ENCODE peak calls at places on chromosome 16, in six cellular contexts. G is CD4-positive, CD25-positive, alpha-beta regulatory T cell; P is HL-60; D is epithelial cell of prostate; H is activated CD4-positive, alpha-beta T cell treated with anti-CD3 and anti-CD28 coated beads, Interleukin-2, amount 50 U/mL, for 1 hour; V is HAP-1. W is an unnamed sample.

GRCh38 chr16:19436540-19436939 is 18.9 kb downstream of the TMC5 start:
- DNase-seq in P (no peak), G (no peak), D (no peak), H (no peak), V (no peak), W (no peak)

GRCh38 chr16:5510819-5511370 is 413.3 kb upstream of the EEF2KMT start:
- DNase-seq in G (no peak), D (no peak), H (no peak), V (no peak), P (no peak), W (no peak)

GRCh38 chr16:87016636-87017035 is 300.6 kb downstream of the C16orf95 start:
- DNase-seq in G (no peak), H (no peak), V (no peak), P (no peak), D (no peak), W (no peak)

GRCh38 chr16:68707341-68708152 is 29.5 kb upstream of the CDH1 start:
- DNase-seq in G (no peak), D (peak), H (no peak), P (no peak), V (peak), W (no peak)

GRCh38 chr16:57629516-57630401 is 1.3 kb downstream of the ADGRG1 start:
- DNase-seq in H (no peak), D (no peak), G (no peak), P (no peak), V (no peak), W (no peak)

GRCh38 chr16:67529639-67530012 is 997 bp downstream of the RIPOR1 start:
- DNase-seq in D (no peak), P (no peak), H (no peak), G (no peak), V (peak), W (no peak)

GRCh38 chr16:6753553-6753952 is 579.1 kb upstream of the RBFOX1 start:
- DNase-seq in P (no peak), H (no peak), G (no peak), D (no peak), V (no peak), W (no peak)

GRCh38 chr16:53492499-53492898 is 10.5 kb downstream of the AKTIP start:
- DNase-seq in D (no peak), P (no peak), G (no peak), V (no peak), H (no peak), W (no peak)

GRCh38 chr16:64991011-64991410 is 130.9 kb downstream of the CDH11 start:
- DNase-seq in G (no peak), D (no peak), V (no peak), H (no peak), P (no peak), W (no peak)

GRCh38 chr16:31043898-31044481 is 10.6 kb downstream of the STX4 start:
- DNase-seq in H (no peak), V (no peak), D (no peak), P (no peak), G (no peak), W (no peak)

GRCh38 chr16:12162586-12162985 is 186.1 kb downstream of the SNX29 start:
- DNase-seq in D (no peak), V (no peak), G (no peak), H (no peak), P (no peak), W (no peak)

GRCh38 chr16:6573577-6573976 is 759.1 kb upstream of the RBFOX1 start:
- DNase-seq in D (no peak), V (no peak), G (no peak), H (no peak), P (no peak), W (no peak)

GRCh38 chr16:13138528-13138927 is 237.1 kb downstream of the SHISA9 start:
- DNase-seq in V (no peak), D (no peak), G (no peak), H (no peak), P (no peak), W (no peak)

GRCh38 chr16:23354246-23354645 is 52.1 kb downstream of the SCNN1B start:
- DNase-seq in V (no peak), H (no peak), D (no peak), P (no peak), G (no peak), W (no peak)

GRCh38 chr16:86874141-86874540 is 295.8 kb downstream of the FOXL1 start:
- DNase-seq in P (no peak), V (peak), D (no peak), H (no peak), G (no peak), W (no peak)

GRCh38 chr16:3754772-3755171 is 37.4 kb upstream of the TRAP1 start:
- DNase-seq in H (no peak), G (no peak), V (no peak), P (no peak), D (no peak), W (no peak)

GRCh38 chr16:30519120-30520049 is 7.0 kb downstream of the ZNF768 start:
- DNase-seq in H (no peak), P (no peak), D (no peak), V (no peak), G (no peak), W (no peak)

GRCh38 chr16:52603015-52603414 is 56.1 kb upstream of the TOX3 start:
- DNase-seq in H (no peak), G (no peak), D (no peak), V (no peak), P (no peak), W (no peak)

GRCh38 chr16:66441586-66442375 is 14.7 kb downstream of the BEAN1 start:
- DNase-seq in H (no peak), G (no peak), P (no peak), V (no peak), D (no peak), W (no peak)

GRCh38 chr16:1427473-1428461 is 3.1 kb upstream of the PERCC1 start:
- DNase-seq in P (no peak), H (no peak), V (no peak), G (no peak), D (no peak), W (no peak)

GRCh38 chr16:50298075-50298460 is 31.7 kb downstream of the ADCY7 start:
- DNase-seq in G (no peak), V (no peak), H (no peak), P (no peak), D (no peak), W (no peak)

GRCh38 chr16:69166221-69166833 is 20.6 kb upstream of the SNTB2 start:
- DNase-seq in H (peak), G (no peak), D (no peak), V (no peak), P (no peak), W (no peak)

GRCh38 chr16:21952040-21952792 is 945 bp upstream of the UQCRC2 start:
- DNase-seq in D (peak), P (peak), H (peak), V (peak), G (peak), W (peak)

GRCh38 chr16:66420396-66420795 is 6.7 kb upstream of the BEAN1 start:
- DNase-seq in G (no peak), V (no peak), D (no peak), H (no peak), P (no peak), W (no peak)

GRCh38 chr16:8632675-8633182 is 11.2 kb downstream of the METTL22 start:
- DNase-seq in P (peak), G (no peak), V (no peak), H (no peak), D (no peak), W (no peak)

GRCh38 chr16:588639-588888 is 1.3 kb upstream of the RAB40C start:
- DNase-seq in V (peak), P (peak), H (peak), G (peak), D (no peak), W (no peak)

GRCh38 chr16:57938936-57939871 is 31.7 kb downstream of the CNGB1 start:
- DNase-seq in V (no peak), G (no peak), P (peak), H (no peak), D (peak), W (no peak)

GRCh38 chr16:74997042-74997491 is 1.8 kb upstream of the ZNRF1 start:
- DNase-seq in D (no peak), G (no peak), V (no peak), H (no peak), P (no peak), W (no peak)

GRCh38 chr16:17566656-17567450 is 96.1 kb upstream of the XYLT1 start:
- DNase-seq in G (no peak), V (no peak), P (no peak), D (no peak), H (no peak), W (no peak)

GRCh38 chr16:56673916-56674315 is 4.3 kb downstream of the MT1H start:
- DNase-seq in P (peak), G (peak), D (no peak), V (peak), H (no peak), W (no peak)

GRCh38 chr16:86051376-86052114 is 152.6 kb downstream of the IRF8 start:
- DNase-seq in P (no peak), V (no peak), G (no peak), H (no peak), D (no peak), W (no peak)

GRCh38 chr16:31699601-31700000 is 171.9 kb downstream of the AHSP start:
- DNase-seq in D (no peak), V (no peak), P (no peak), H (no peak), G (no peak), W (no peak)

GRCh38 chr16:53055603-53056527 is 1.1 kb downstream of the CHD9 start:
- DNase-seq in V (peak), H (no peak), D (no peak), G (no peak), P (peak), W (no peak)

GRCh38 chr16:29994613-29995329 is 646 bp downstream of the HIRIP3 start:
- DNase-seq in H (no peak), V (peak), G (no peak), P (peak), D (no peak), W (no peak)

GRCh38 chr16:29696881-29697331 is 17.9 kb downstream of the QPRT start:
- DNase-seq in V (no peak), D (no peak), P (no peak), G (no peak), H (no peak), W (no peak)

GRCh38 chr16:79082955-79083354 is 517.6 kb downstream of the MAF start:
- DNase-seq in P (no peak), V (no peak), D (no peak), H (no peak), G (no peak), W (no peak)

GRCh38 chr16:81445143-81445922 is 725 bp downstream of the CMIP start:
- DNase-seq in G (peak), H (peak), P (peak), D (no peak), V (peak), W (no peak)

GRCh38 chr16:77450790-77451487 is 16.1 kb upstream of the ADAMTS18 start:
- DNase-seq in G (no peak), V (no peak), P (no peak), H (no peak), D (no peak), W (no peak)

GRCh38 chr16:70460737-70461261 is 6.4 kb downstream of the FCSK start:
- DNase-seq in P (no peak), G (no peak), H (no peak), V (no peak), D (no peak), W (no peak)

W was measured in GM12878.